ENCODE peak calls at places on chromosomes 4 and X, in nine cellular contexts. T, R, D, Y, X, M, V, J and C are unnamed samples.

GRCh38 chr4:75724867-75725724 is 719 bp downstream of the USO1 start:
- DNase-seq in T (peak), R (peak), D (peak), Y (peak), X (peak), M (peak), V (peak), J (peak), C (peak)

GRCh38 chrX:35890699-35891098 is 28.8 kb upstream of the CFAP47 start:
- DNase-seq in T (no peak), R (no peak), D (peak), Y (peak), X (peak), M (no peak), V (peak), J (no peak), C (peak)

GRCh38 chr4:157244348-157244747 is 23.8 kb downstream of the GRIA2 start:
- DNase-seq in T (no peak), R (no peak), D (no peak), Y (no peak), X (no peak), M (no peak), V (no peak), J (no peak), C (no peak)

GRCh38 chrX:74291964-74292891 is 11.8 kb upstream of the ZCCHC13 start:
- DNase-seq in T (peak), R (peak), D (peak), Y (peak), X (peak), M (peak), V (peak), J (peak), C (peak)

GRCh38 chr4:168868044-168868855 is 141.8 kb downstream of the CBR4 start:
- DNase-seq in T (no peak), R (peak), D (no peak), Y (no peak), X (no peak), M (no peak), V (peak), J (peak), C (no peak)

GRCh38 chr4:85092536-85092935 is 126.0 kb upstream of the WDFY3 start:
- DNase-seq in T (no peak), R (no peak), D (no peak), Y (peak), X (no peak), M (no peak), V (no peak), J (no peak), C (no peak)

GRCh38 chrX:136055651-136056221 is 70.5 kb downstream of the SLC9A6 start:
- DNase-seq in T (no peak), R (peak), D (peak), Y (no peak), X (peak), M (no peak), V (peak), J (peak), C (no peak)

GRCh38 chrX:118928126-118928525 is 46.3 kb upstream of the LONRF3 start:
- DNase-seq in T (no peak), R (no peak), D (no peak), Y (no peak), X (no peak), M (no peak), V (no peak), J (no peak), C (no peak)

GRCh38 chrX:103187953-103188475 is 26.9 kb upstream of the BEX4 start:
- DNase-seq in T (no peak), R (no peak), D (no peak), Y (no peak), X (no peak), M (no peak), V (peak), J (no peak), C (no peak)

GRCh38 chrX:50988649-50989048 is 78.1 kb downstream of the BMP15 start:
- DNase-seq in T (no peak), R (peak), D (peak), Y (peak), X (no peak), M (no peak), V (peak), J (no peak), C (peak)